ENCODE peak calls at places on chromosomes 11 and 22, in eight cellular contexts. One of them, this sample, is unnamed.

GRCh38 chr11:1041149-1041467 is 4.6 kb upstream of the MUC6 start:
- DNase-seq in GM23338: no peak
- DNase-seq in GOT3: no peak
- DNase-seq in Kasumi-1: no peak
- DNase-seq in left ventricle myocardium superior: peak
- DNase-seq in hepatic stellate cell: no peak
- DNase-seq in activated gamma-delta T cell treated with Interleukin-2 at 50 U/mL for 16 hours: no peak
- DNase-seq in NCI-H1092: no peak
- DNase-seq in this sample: no peak

GRCh38 chr11:10493041-10493663 is 38.1 kb downstream of the AMPD3 start:
- DNase-seq in GOT3: no peak
- DNase-seq in left ventricle myocardium superior: no peak
- DNase-seq in hepatic stellate cell: no peak
- DNase-seq in Kasumi-1: no peak
- DNase-seq in GM23338: no peak
- DNase-seq in NCI-H1092: no peak
- DNase-seq in activated gamma-delta T cell treated with Interleukin-2 at 50 U/mL for 16 hours: no peak
- DNase-seq in this sample: no peak

GRCh38 chr22:49573109-49573765 is 254.4 kb downstream of the BRD1 start:
- DNase-seq in NCI-H1092: no peak
- DNase-seq in hepatic stellate cell: no peak
- DNase-seq in GOT3: no peak
- DNase-seq in activated gamma-delta T cell treated with Interleukin-2 at 50 U/mL for 16 hours: no peak
- DNase-seq in Kasumi-1: no peak
- DNase-seq in left ventricle myocardium superior: peak
- DNase-seq in GM23338: no peak
- DNase-seq in this sample: no peak

GRCh38 chr22:35761037-35761436 is 43.4 kb downstream of the APOL5 start:
- DNase-seq in GM23338: peak
- DNase-seq in Kasumi-1: peak
- DNase-seq in left ventricle myocardium superior: no peak
- DNase-seq in GOT3: no peak
- DNase-seq in activated gamma-delta T cell treated with Interleukin-2 at 50 U/mL for 16 hours: no peak
- DNase-seq in NCI-H1092: no peak
- DNase-seq in hepatic stellate cell: no peak
- DNase-seq in this sample: no peak

GRCh38 chr11:117473692-117474091 is 146.0 kb downstream of the CEP164 start:
- DNase-seq in Kasumi-1: no peak
- DNase-seq in left ventricle myocardium superior: no peak
- DNase-seq in GOT3: no peak
- DNase-seq in activated gamma-delta T cell treated with Interleukin-2 at 50 U/mL for 16 hours: no peak
- DNase-seq in hepatic stellate cell: no peak
- DNase-seq in GM23338: peak
- DNase-seq in NCI-H1092: peak
- DNase-seq in this sample: no peak

GRCh38 chr11:3224730-3225098 is 6.1 kb upstream of the MRGPRG start:
- DNase-seq in GOT3: no peak
- DNase-seq in GM23338: no peak
- DNase-seq in activated gamma-delta T cell treated with Interleukin-2 at 50 U/mL for 16 hours: no peak
- DNase-seq in hepatic stellate cell: no peak
- DNase-seq in left ventricle myocardium superior: no peak
- DNase-seq in Kasumi-1: no peak
- DNase-seq in NCI-H1092: no peak
- DNase-seq in this sample: no peak

GRCh38 chr11:77206264-77207018 is 78.4 kb downstream of the MYO7A start:
- DNase-seq in activated gamma-delta T cell treated with Interleukin-2 at 50 U/mL for 16 hours: no peak
- DNase-seq in Kasumi-1: peak
- DNase-seq in left ventricle myocardium superior: no peak
- DNase-seq in hepatic stellate cell: no peak
- DNase-seq in GM23338: no peak
- DNase-seq in NCI-H1092: no peak
- DNase-seq in GOT3: no peak
- DNase-seq in this sample: no peak

GRCh38 chr11:35367491-35367890 is 51.9 kb downstream of the SLC1A2 start:
- DNase-seq in GM23338: no peak
- DNase-seq in activated gamma-delta T cell treated with Interleukin-2 at 50 U/mL for 16 hours: no peak
- DNase-seq in GOT3: no peak
- DNase-seq in left ventricle myocardium superior: no peak
- DNase-seq in NCI-H1092: no peak
- DNase-seq in hepatic stellate cell: peak
- DNase-seq in Kasumi-1: no peak
- DNase-seq in this sample: no peak

GRCh38 chr11:116871248-116871647 is 33.8 kb upstream of the APOA1 start:
- DNase-seq in GOT3: no peak
- DNase-seq in GM23338: no peak
- DNase-seq in left ventricle myocardium superior: no peak
- DNase-seq in NCI-H1092: no peak
- DNase-seq in hepatic stellate cell: peak
- DNase-seq in Kasumi-1: no peak
- DNase-seq in activated gamma-delta T cell treated with Interleukin-2 at 50 U/mL for 16 hours: no peak
- DNase-seq in this sample: peak

GRCh38 chr11:6695377-6695776 is 12.2 kb upstream of the MRPL17 start:
- DNase-seq in left ventricle myocardium superior: no peak
- DNase-seq in NCI-H1092: no peak
- DNase-seq in activated gamma-delta T cell treated with Interleukin-2 at 50 U/mL for 16 hours: no peak
- DNase-seq in GOT3: no peak
- DNase-seq in GM23338: no peak
- DNase-seq in hepatic stellate cell: peak
- DNase-seq in Kasumi-1: no peak
- DNase-seq in this sample: no peak

GRCh38 chr11:64571410-64572091 is 19.5 kb upstream of the SLC22A12 start:
- DNase-seq in activated gamma-delta T cell treated with Interleukin-2 at 50 U/mL for 16 hours: no peak
- DNase-seq in left ventricle myocardium superior: peak
- DNase-seq in GM23338: peak
- DNase-seq in NCI-H1092: no peak
- DNase-seq in GOT3: no peak
- DNase-seq in hepatic stellate cell: no peak
- DNase-seq in Kasumi-1: no peak
- DNase-seq in this sample: no peak

GRCh38 chr11:94750319-94751215 is 17.6 kb upstream of the AMOTL1 start:
- DNase-seq in NCI-H1092: no peak
- DNase-seq in Kasumi-1: no peak
- DNase-seq in hepatic stellate cell: no peak
- DNase-seq in GOT3: no peak
- DNase-seq in left ventricle myocardium superior: no peak
- DNase-seq in activated gamma-delta T cell treated with Interleukin-2 at 50 U/mL for 16 hours: no peak
- DNase-seq in GM23338: no peak
- DNase-seq in this sample: no peak

GRCh38 chr11:9139628-9140357 is 48.4 kb upstream of the SCUBE2 start:
- DNase-seq in activated gamma-delta T cell treated with Interleukin-2 at 50 U/mL for 16 hours: no peak
- DNase-seq in NCI-H1092: no peak
- DNase-seq in GM23338: no peak
- DNase-seq in Kasumi-1: no peak
- DNase-seq in hepatic stellate cell: no peak
- DNase-seq in left ventricle myocardium superior: no peak
- DNase-seq in GOT3: no peak
- DNase-seq in this sample: no peak

GRCh38 chr22:46147061-46147460 is 3.3 kb upstream of the PPARA start:
- DNase-seq in activated gamma-delta T cell treated with Interleukin-2 at 50 U/mL for 16 hours: no peak
- DNase-seq in GOT3: no peak
- DNase-seq in left ventricle myocardium superior: no peak
- DNase-seq in NCI-H1092: no peak
- DNase-seq in Kasumi-1: no peak
- DNase-seq in GM23338: no peak
- DNase-seq in hepatic stellate cell: no peak
- DNase-seq in this sample: no peak

GRCh38 chr11:123475478-123475877 is 45.4 kb downstream of the GRAMD1B start:
- DNase-seq in Kasumi-1: no peak
- DNase-seq in GM23338: peak
- DNase-seq in GOT3: no peak
- DNase-seq in hepatic stellate cell: peak
- DNase-seq in activated gamma-delta T cell treated with Interleukin-2 at 50 U/mL for 16 hours: no peak
- DNase-seq in left ventricle myocardium superior: no peak
- DNase-seq in NCI-H1092: peak
- DNase-seq in this sample: no peak

GRCh38 chr11:131122448-131122847 is 206.2 kb upstream of the SNX19 start:
- DNase-seq in GOT3: no peak
- DNase-seq in activated gamma-delta T cell treated with Interleukin-2 at 50 U/mL for 16 hours: no peak
- DNase-seq in Kasumi-1: no peak
- DNase-seq in left ventricle myocardium superior: no peak
- DNase-seq in hepatic stellate cell: no peak
- DNase-seq in GM23338: no peak
- DNase-seq in NCI-H1092: no peak
- DNase-seq in this sample: no peak

GRCh38 chr11:117703209-117703608 is 93.8 kb downstream of the DSCAML1 start:
- DNase-seq in GOT3: no peak
- DNase-seq in Kasumi-1: no peak
- DNase-seq in left ventricle myocardium superior: no peak
- DNase-seq in GM23338: no peak
- DNase-seq in NCI-H1092: peak
- DNase-seq in hepatic stellate cell: no peak
- DNase-seq in activated gamma-delta T cell treated with Interleukin-2 at 50 U/mL for 16 hours: no peak
- DNase-seq in this sample: no peak

GRCh38 chr11:110032957-110033570 is 60.1 kb upstream of the ZC3H12C start:
- DNase-seq in GM23338: no peak
- DNase-seq in hepatic stellate cell: no peak
- DNase-seq in activated gamma-delta T cell treated with Interleukin-2 at 50 U/mL for 16 hours: no peak
- DNase-seq in Kasumi-1: no peak
- DNase-seq in GOT3: no peak
- DNase-seq in NCI-H1092: no peak
- DNase-seq in left ventricle myocardium superior: no peak
- DNase-seq in this sample: no peak

GRCh38 chr22:41915035-41915782 is at the start of gene SHISA8:
- DNase-seq in GOT3: no peak
- DNase-seq in GM23338: peak
- DNase-seq in Kasumi-1: peak
- DNase-seq in left ventricle myocardium superior: peak
- DNase-seq in NCI-H1092: peak
- DNase-seq in hepatic stellate cell: no peak
- DNase-seq in activated gamma-delta T cell treated with Interleukin-2 at 50 U/mL for 16 hours: peak
- DNase-seq in this sample: no peak

GRCh38 chr11:126926376-126926791 is 74.2 kb downstream of the KIRREL3 start:
- DNase-seq in left ventricle myocardium superior: no peak
- DNase-seq in GM23338: no peak
- DNase-seq in Kasumi-1: no peak
- DNase-seq in activated gamma-delta T cell treated with Interleukin-2 at 50 U/mL for 16 hours: no peak
- DNase-seq in hepatic stellate cell: no peak
- DNase-seq in NCI-H1092: no peak
- DNase-seq in GOT3: no peak
- DNase-seq in this sample: no peak

GRCh38 chr11:32005786-32006406 is 85.0 kb upstream of the RCN1 start:
- DNase-seq in GOT3: no peak
- DNase-seq in GM23338: no peak
- DNase-seq in Kasumi-1: no peak
- DNase-seq in activated gamma-delta T cell treated with Interleukin-2 at 50 U/mL for 16 hours: no peak
- DNase-seq in hepatic stellate cell: no peak
- DNase-seq in NCI-H1092: no peak
- DNase-seq in left ventricle myocardium superior: no peak
- DNase-seq in this sample: no peak

GRCh38 chr11:132994038-132994502 is 538.2 kb downstream of the OPCML start:
- DNase-seq in NCI-H1092: no peak
- DNase-seq in Kasumi-1: no peak
- DNase-seq in hepatic stellate cell: no peak
- DNase-seq in GOT3: no peak
- DNase-seq in activated gamma-delta T cell treated with Interleukin-2 at 50 U/mL for 16 hours: no peak
- DNase-seq in left ventricle myocardium superior: no peak
- DNase-seq in GM23338: peak
- DNase-seq in this sample: no peak

GRCh38 chr11:108693852-108694251 is 29.0 kb downstream of the DDX10 start:
- DNase-seq in hepatic stellate cell: peak
- DNase-seq in GM23338: no peak
- DNase-seq in Kasumi-1: no peak
- DNase-seq in activated gamma-delta T cell treated with Interleukin-2 at 50 U/mL for 16 hours: no peak
- DNase-seq in NCI-H1092: no peak
- DNase-seq in left ventricle myocardium superior: no peak
- DNase-seq in GOT3: no peak
- DNase-seq in this sample: no peak

GRCh38 chr11:65505434-65506315 is 6.8 kb downstream of the MALAT1 start:
- DNase-seq in GOT3: no peak
- DNase-seq in left ventricle myocardium superior: no peak
- DNase-seq in GM23338: no peak
- DNase-seq in NCI-H1092: no peak
- DNase-seq in Kasumi-1: no peak
- DNase-seq in activated gamma-delta T cell treated with Interleukin-2 at 50 U/mL for 16 hours: no peak
- DNase-seq in hepatic stellate cell: no peak
- DNase-seq in this sample: no peak

GRCh38 chr22:21564411-21564810 is 3.1 kb upstream of the UBE2L3 start:
- DNase-seq in activated gamma-delta T cell treated with Interleukin-2 at 50 U/mL for 16 hours: no peak
- DNase-seq in GM23338: no peak
- DNase-seq in left ventricle myocardium superior: no peak
- DNase-seq in NCI-H1092: no peak
- DNase-seq in hepatic stellate cell: no peak
- DNase-seq in GOT3: no peak
- DNase-seq in Kasumi-1: no peak
- DNase-seq in this sample: no peak